ENCODE peak calls at places on chromosomes 3 and 15, in ten cellular contexts. One of them, this sample, is unnamed.

GRCh38 chr3:102069211-102069662 is 219.9 kb downstream of the NFKBIZ start:
- DNase-seq in activated CD4-positive, alpha-beta T cell treated with anti-CD3 and anti-CD28 coated beads for 24 hours: no peak
- DNase-seq in NCI-H1694 treated with DMSO at 0.1 percent for 48 hours: no peak
- DNase-seq in B cell: no peak
- DNase-seq in stimulated activated CD4-positive, alpha-beta T cell treated with anti-CD3 and anti-CD28 coated beads, Interleukin-1b, Interleukin-23, amount 100 ng/mL, for 48 hours: no peak
- DNase-seq in NCI-H1092 treated with DMSO at 0.1 percent for 48 hours: no peak
- DNase-seq in activated naive CD4-positive, alpha-beta T cell treated with Interleukin-2 at 50 U/mL for 16 hours: no peak
- DNase-seq in transverse colon: no peak
- DNase-seq in cardiac muscle cell: peak
- DNase-seq in HEK293T: no peak
- DNase-seq in this sample: no peak

GRCh38 chr3:136343873-136344281 is 93.7 kb downstream of the PCCB start:
- DNase-seq in B cell: no peak
- DNase-seq in cardiac muscle cell: peak
- DNase-seq in HEK293T: no peak
- DNase-seq in NCI-H1092 treated with DMSO at 0.1 percent for 48 hours: no peak
- DNase-seq in stimulated activated CD4-positive, alpha-beta T cell treated with anti-CD3 and anti-CD28 coated beads, Interleukin-1b, Interleukin-23, amount 100 ng/mL, for 48 hours: no peak
- DNase-seq in activated naive CD4-positive, alpha-beta T cell treated with Interleukin-2 at 50 U/mL for 16 hours: no peak
- DNase-seq in NCI-H1694 treated with DMSO at 0.1 percent for 48 hours: no peak
- DNase-seq in transverse colon: peak
- DNase-seq in activated CD4-positive, alpha-beta T cell treated with anti-CD3 and anti-CD28 coated beads for 24 hours: no peak
- DNase-seq in this sample: no peak

GRCh38 chr15:89693696-89694095 is 3.1 kb downstream of the WDR93 start:
- DNase-seq in NCI-H1694 treated with DMSO at 0.1 percent for 48 hours: no peak
- DNase-seq in B cell: no peak
- DNase-seq in activated naive CD4-positive, alpha-beta T cell treated with Interleukin-2 at 50 U/mL for 16 hours: no peak
- DNase-seq in transverse colon: no peak
- DNase-seq in stimulated activated CD4-positive, alpha-beta T cell treated with anti-CD3 and anti-CD28 coated beads, Interleukin-1b, Interleukin-23, amount 100 ng/mL, for 48 hours: no peak
- DNase-seq in activated CD4-positive, alpha-beta T cell treated with anti-CD3 and anti-CD28 coated beads for 24 hours: no peak
- DNase-seq in HEK293T: no peak
- DNase-seq in NCI-H1092 treated with DMSO at 0.1 percent for 48 hours: no peak
- DNase-seq in cardiac muscle cell: no peak
- DNase-seq in this sample: no peak

GRCh38 chr3:183249006-183249718 is 3.9 kb upstream of the B3GNT5 start:
- DNase-seq in NCI-H1694 treated with DMSO at 0.1 percent for 48 hours: no peak
- DNase-seq in transverse colon: no peak
- DNase-seq in stimulated activated CD4-positive, alpha-beta T cell treated with anti-CD3 and anti-CD28 coated beads, Interleukin-1b, Interleukin-23, amount 100 ng/mL, for 48 hours: no peak
- DNase-seq in NCI-H1092 treated with DMSO at 0.1 percent for 48 hours: no peak
- DNase-seq in HEK293T: no peak
- DNase-seq in cardiac muscle cell: no peak
- DNase-seq in activated naive CD4-positive, alpha-beta T cell treated with Interleukin-2 at 50 U/mL for 16 hours: no peak
- DNase-seq in B cell: no peak
- DNase-seq in activated CD4-positive, alpha-beta T cell treated with anti-CD3 and anti-CD28 coated beads for 24 hours: no peak
- DNase-seq in this sample: no peak

GRCh38 chr3:170840291-170840859 is 29.6 kb downstream of the RPL22L1 start:
- DNase-seq in NCI-H1092 treated with DMSO at 0.1 percent for 48 hours: no peak
- DNase-seq in B cell: no peak
- DNase-seq in HEK293T: no peak
- DNase-seq in activated naive CD4-positive, alpha-beta T cell treated with Interleukin-2 at 50 U/mL for 16 hours: no peak
- DNase-seq in transverse colon: no peak
- DNase-seq in NCI-H1694 treated with DMSO at 0.1 percent for 48 hours: no peak
- DNase-seq in cardiac muscle cell: no peak
- DNase-seq in activated CD4-positive, alpha-beta T cell treated with anti-CD3 and anti-CD28 coated beads for 24 hours: no peak
- DNase-seq in stimulated activated CD4-positive, alpha-beta T cell treated with anti-CD3 and anti-CD28 coated beads, Interleukin-1b, Interleukin-23, amount 100 ng/mL, for 48 hours: no peak
- DNase-seq in this sample: no peak

GRCh38 chr15:51727141-51727897 is 10.1 kb downstream of the LYSMD2 start:
- DNase-seq in cardiac muscle cell: peak
- DNase-seq in activated CD4-positive, alpha-beta T cell treated with anti-CD3 and anti-CD28 coated beads for 24 hours: no peak
- DNase-seq in stimulated activated CD4-positive, alpha-beta T cell treated with anti-CD3 and anti-CD28 coated beads, Interleukin-1b, Interleukin-23, amount 100 ng/mL, for 48 hours: peak
- DNase-seq in B cell: no peak
- DNase-seq in NCI-H1694 treated with DMSO at 0.1 percent for 48 hours: no peak
- DNase-seq in activated naive CD4-positive, alpha-beta T cell treated with Interleukin-2 at 50 U/mL for 16 hours: no peak
- DNase-seq in transverse colon: no peak
- DNase-seq in HEK293T: no peak
- DNase-seq in NCI-H1092 treated with DMSO at 0.1 percent for 48 hours: no peak
- DNase-seq in this sample: no peak

GRCh38 chr3:28114893-28115292 is 126.5 kb upstream of the CMC1 start:
- DNase-seq in activated naive CD4-positive, alpha-beta T cell treated with Interleukin-2 at 50 U/mL for 16 hours: no peak
- DNase-seq in activated CD4-positive, alpha-beta T cell treated with anti-CD3 and anti-CD28 coated beads for 24 hours: no peak
- DNase-seq in stimulated activated CD4-positive, alpha-beta T cell treated with anti-CD3 and anti-CD28 coated beads, Interleukin-1b, Interleukin-23, amount 100 ng/mL, for 48 hours: no peak
- DNase-seq in B cell: no peak
- DNase-seq in transverse colon: no peak
- DNase-seq in NCI-H1694 treated with DMSO at 0.1 percent for 48 hours: no peak
- DNase-seq in cardiac muscle cell: no peak
- DNase-seq in HEK293T: no peak
- DNase-seq in NCI-H1092 treated with DMSO at 0.1 percent for 48 hours: no peak
- DNase-seq in this sample: no peak

GRCh38 chr3:186979837-186980236 is 49.5 kb downstream of the ST6GAL1 start:
- DNase-seq in cardiac muscle cell: no peak
- DNase-seq in B cell: no peak
- DNase-seq in NCI-H1694 treated with DMSO at 0.1 percent for 48 hours: no peak
- DNase-seq in activated naive CD4-positive, alpha-beta T cell treated with Interleukin-2 at 50 U/mL for 16 hours: no peak
- DNase-seq in transverse colon: no peak
- DNase-seq in activated CD4-positive, alpha-beta T cell treated with anti-CD3 and anti-CD28 coated beads for 24 hours: no peak
- DNase-seq in stimulated activated CD4-positive, alpha-beta T cell treated with anti-CD3 and anti-CD28 coated beads, Interleukin-1b, Interleukin-23, amount 100 ng/mL, for 48 hours: no peak
- DNase-seq in NCI-H1092 treated with DMSO at 0.1 percent for 48 hours: no peak
- DNase-seq in HEK293T: no peak
- DNase-seq in this sample: no peak

GRCh38 chr3:197742795-197743194 is 6.1 kb upstream of the RUBCN start:
- DNase-seq in NCI-H1092 treated with DMSO at 0.1 percent for 48 hours: no peak
- DNase-seq in NCI-H1694 treated with DMSO at 0.1 percent for 48 hours: no peak
- DNase-seq in activated naive CD4-positive, alpha-beta T cell treated with Interleukin-2 at 50 U/mL for 16 hours: no peak
- DNase-seq in HEK293T: no peak
- DNase-seq in B cell: no peak
- DNase-seq in cardiac muscle cell: no peak
- DNase-seq in stimulated activated CD4-positive, alpha-beta T cell treated with anti-CD3 and anti-CD28 coated beads, Interleukin-1b, Interleukin-23, amount 100 ng/mL, for 48 hours: no peak
- DNase-seq in activated CD4-positive, alpha-beta T cell treated with anti-CD3 and anti-CD28 coated beads for 24 hours: no peak
- DNase-seq in transverse colon: no peak
- DNase-seq in this sample: no peak

GRCh38 chr15:27798807-27799206 is 300.3 kb downstream of the OCA2 start:
- DNase-seq in cardiac muscle cell: no peak
- DNase-seq in B cell: no peak
- DNase-seq in NCI-H1092 treated with DMSO at 0.1 percent for 48 hours: no peak
- DNase-seq in NCI-H1694 treated with DMSO at 0.1 percent for 48 hours: no peak
- DNase-seq in HEK293T: no peak
- DNase-seq in stimulated activated CD4-positive, alpha-beta T cell treated with anti-CD3 and anti-CD28 coated beads, Interleukin-1b, Interleukin-23, amount 100 ng/mL, for 48 hours: no peak
- DNase-seq in activated CD4-positive, alpha-beta T cell treated with anti-CD3 and anti-CD28 coated beads for 24 hours: no peak
- DNase-seq in activated naive CD4-positive, alpha-beta T cell treated with Interleukin-2 at 50 U/mL for 16 hours: no peak
- DNase-seq in transverse colon: no peak
- DNase-seq in this sample: no peak

GRCh38 chr15:40006003-40006402 is 33.0 kb downstream of the SRP14 start:
- DNase-seq in B cell: no peak
- DNase-seq in NCI-H1092 treated with DMSO at 0.1 percent for 48 hours: no peak
- DNase-seq in activated naive CD4-positive, alpha-beta T cell treated with Interleukin-2 at 50 U/mL for 16 hours: no peak
- DNase-seq in cardiac muscle cell: no peak
- DNase-seq in HEK293T: no peak
- DNase-seq in activated CD4-positive, alpha-beta T cell treated with anti-CD3 and anti-CD28 coated beads for 24 hours: no peak
- DNase-seq in transverse colon: no peak
- DNase-seq in NCI-H1694 treated with DMSO at 0.1 percent for 48 hours: no peak
- DNase-seq in stimulated activated CD4-positive, alpha-beta T cell treated with anti-CD3 and anti-CD28 coated beads, Interleukin-1b, Interleukin-23, amount 100 ng/mL, for 48 hours: no peak
- DNase-seq in this sample: no peak

GRCh38 chr3:154666542-154666941 is 236.6 kb upstream of the GPR149 start:
- DNase-seq in HEK293T: no peak
- DNase-seq in stimulated activated CD4-positive, alpha-beta T cell treated with anti-CD3 and anti-CD28 coated beads, Interleukin-1b, Interleukin-23, amount 100 ng/mL, for 48 hours: no peak
- DNase-seq in NCI-H1092 treated with DMSO at 0.1 percent for 48 hours: no peak
- DNase-seq in NCI-H1694 treated with DMSO at 0.1 percent for 48 hours: no peak
- DNase-seq in transverse colon: no peak
- DNase-seq in activated naive CD4-positive, alpha-beta T cell treated with Interleukin-2 at 50 U/mL for 16 hours: no peak
- DNase-seq in cardiac muscle cell: no peak
- DNase-seq in activated CD4-positive, alpha-beta T cell treated with anti-CD3 and anti-CD28 coated beads for 24 hours: no peak
- DNase-seq in B cell: no peak
- DNase-seq in this sample: no peak

GRCh38 chr3:138944842-138945645 is 1.9 kb downstream of the FOXL2 start:
- DNase-seq in activated CD4-positive, alpha-beta T cell treated with anti-CD3 and anti-CD28 coated beads for 24 hours: no peak
- DNase-seq in NCI-H1694 treated with DMSO at 0.1 percent for 48 hours: no peak
- DNase-seq in NCI-H1092 treated with DMSO at 0.1 percent for 48 hours: no peak
- DNase-seq in HEK293T: peak
- DNase-seq in cardiac muscle cell: no peak
- DNase-seq in activated naive CD4-positive, alpha-beta T cell treated with Interleukin-2 at 50 U/mL for 16 hours: peak
- DNase-seq in B cell: peak
- DNase-seq in stimulated activated CD4-positive, alpha-beta T cell treated with anti-CD3 and anti-CD28 coated beads, Interleukin-1b, Interleukin-23, amount 100 ng/mL, for 48 hours: no peak
- DNase-seq in transverse colon: peak
- DNase-seq in this sample: no peak

GRCh38 chr3:66507631-66508260 is 6.9 kb upstream of the LRIG1 start:
- DNase-seq in HEK293T: no peak
- DNase-seq in cardiac muscle cell: no peak
- DNase-seq in NCI-H1092 treated with DMSO at 0.1 percent for 48 hours: no peak
- DNase-seq in activated CD4-positive, alpha-beta T cell treated with anti-CD3 and anti-CD28 coated beads for 24 hours: no peak
- DNase-seq in activated naive CD4-positive, alpha-beta T cell treated with Interleukin-2 at 50 U/mL for 16 hours: no peak
- DNase-seq in NCI-H1694 treated with DMSO at 0.1 percent for 48 hours: no peak
- DNase-seq in stimulated activated CD4-positive, alpha-beta T cell treated with anti-CD3 and anti-CD28 coated beads, Interleukin-1b, Interleukin-23, amount 100 ng/mL, for 48 hours: no peak
- DNase-seq in transverse colon: peak
- DNase-seq in B cell: no peak
- DNase-seq in this sample: peak

GRCh38 chr15:56839099-56839498 is 79.3 kb upstream of the TCF12 start:
- DNase-seq in transverse colon: no peak
- DNase-seq in B cell: no peak
- DNase-seq in NCI-H1694 treated with DMSO at 0.1 percent for 48 hours: no peak
- DNase-seq in stimulated activated CD4-positive, alpha-beta T cell treated with anti-CD3 and anti-CD28 coated beads, Interleukin-1b, Interleukin-23, amount 100 ng/mL, for 48 hours: no peak
- DNase-seq in cardiac muscle cell: no peak
- DNase-seq in HEK293T: no peak
- DNase-seq in activated naive CD4-positive, alpha-beta T cell treated with Interleukin-2 at 50 U/mL for 16 hours: no peak
- DNase-seq in activated CD4-positive, alpha-beta T cell treated with anti-CD3 and anti-CD28 coated beads for 24 hours: no peak
- DNase-seq in NCI-H1092 treated with DMSO at 0.1 percent for 48 hours: no peak
- DNase-seq in this sample: no peak

GRCh38 chr3:173371848-173372487 is 25.6 kb upstream of the NLGN1 start:
- DNase-seq in activated CD4-positive, alpha-beta T cell treated with anti-CD3 and anti-CD28 coated beads for 24 hours: no peak
- DNase-seq in B cell: no peak
- DNase-seq in HEK293T: peak
- DNase-seq in transverse colon: no peak
- DNase-seq in NCI-H1694 treated with DMSO at 0.1 percent for 48 hours: peak
- DNase-seq in cardiac muscle cell: peak
- DNase-seq in NCI-H1092 treated with DMSO at 0.1 percent for 48 hours: peak
- DNase-seq in activated naive CD4-positive, alpha-beta T cell treated with Interleukin-2 at 50 U/mL for 16 hours: no peak
- DNase-seq in stimulated activated CD4-positive, alpha-beta T cell treated with anti-CD3 and anti-CD28 coated beads, Interleukin-1b, Interleukin-23, amount 100 ng/mL, for 48 hours: no peak
- DNase-seq in this sample: peak

GRCh38 chr15:89740137-89740536 is 10.9 kb downstream of the MESP1 start:
- DNase-seq in activated naive CD4-positive, alpha-beta T cell treated with Interleukin-2 at 50 U/mL for 16 hours: peak
- DNase-seq in activated CD4-positive, alpha-beta T cell treated with anti-CD3 and anti-CD28 coated beads for 24 hours: no peak
- DNase-seq in NCI-H1092 treated with DMSO at 0.1 percent for 48 hours: peak
- DNase-seq in cardiac muscle cell: peak
- DNase-seq in HEK293T: peak
- DNase-seq in transverse colon: peak
- DNase-seq in B cell: peak
- DNase-seq in stimulated activated CD4-positive, alpha-beta T cell treated with anti-CD3 and anti-CD28 coated beads, Interleukin-1b, Interleukin-23, amount 100 ng/mL, for 48 hours: peak
- DNase-seq in NCI-H1694 treated with DMSO at 0.1 percent for 48 hours: peak
- DNase-seq in this sample: peak

GRCh38 chr3:149970716-149971402 is at the start of gene PFN2:
- DNase-seq in activated naive CD4-positive, alpha-beta T cell treated with Interleukin-2 at 50 U/mL for 16 hours: peak
- DNase-seq in HEK293T: peak
- DNase-seq in NCI-H1092 treated with DMSO at 0.1 percent for 48 hours: peak
- DNase-seq in cardiac muscle cell: peak
- DNase-seq in transverse colon: peak
- DNase-seq in NCI-H1694 treated with DMSO at 0.1 percent for 48 hours: peak
- DNase-seq in activated CD4-positive, alpha-beta T cell treated with anti-CD3 and anti-CD28 coated beads for 24 hours: peak
- DNase-seq in B cell: peak
- DNase-seq in stimulated activated CD4-positive, alpha-beta T cell treated with anti-CD3 and anti-CD28 coated beads, Interleukin-1b, Interleukin-23, amount 100 ng/mL, for 48 hours: peak
- DNase-seq in this sample: peak

GRCh38 chr3:188421836-188422540 is 268.0 kb downstream of the LPP start:
- DNase-seq in transverse colon: no peak
- DNase-seq in stimulated activated CD4-positive, alpha-beta T cell treated with anti-CD3 and anti-CD28 coated beads, Interleukin-1b, Interleukin-23, amount 100 ng/mL, for 48 hours: no peak
- DNase-seq in activated CD4-positive, alpha-beta T cell treated with anti-CD3 and anti-CD28 coated beads for 24 hours: no peak
- DNase-seq in activated naive CD4-positive, alpha-beta T cell treated with Interleukin-2 at 50 U/mL for 16 hours: no peak
- DNase-seq in NCI-H1694 treated with DMSO at 0.1 percent for 48 hours: no peak
- DNase-seq in NCI-H1092 treated with DMSO at 0.1 percent for 48 hours: no peak
- DNase-seq in cardiac muscle cell: no peak
- DNase-seq in HEK293T: no peak
- DNase-seq in B cell: peak
- DNase-seq in this sample: no peak

GRCh38 chr3:43624619-43625305 is 3.0 kb upstream of the ANO10 start:
- DNase-seq in cardiac muscle cell: no peak
- DNase-seq in B cell: no peak
- DNase-seq in activated CD4-positive, alpha-beta T cell treated with anti-CD3 and anti-CD28 coated beads for 24 hours: no peak
- DNase-seq in NCI-H1694 treated with DMSO at 0.1 percent for 48 hours: no peak
- DNase-seq in HEK293T: no peak
- DNase-seq in stimulated activated CD4-positive, alpha-beta T cell treated with anti-CD3 and anti-CD28 coated beads, Interleukin-1b, Interleukin-23, amount 100 ng/mL, for 48 hours: no peak
- DNase-seq in NCI-H1092 treated with DMSO at 0.1 percent for 48 hours: no peak
- DNase-seq in activated naive CD4-positive, alpha-beta T cell treated with Interleukin-2 at 50 U/mL for 16 hours: no peak
- DNase-seq in transverse colon: no peak
- DNase-seq in this sample: no peak

GRCh38 chr15:88115529-88116152 is 140.9 kb downstream of the NTRK3 start:
- DNase-seq in HEK293T: no peak
- DNase-seq in stimulated activated CD4-positive, alpha-beta T cell treated with anti-CD3 and anti-CD28 coated beads, Interleukin-1b, Interleukin-23, amount 100 ng/mL, for 48 hours: no peak
- DNase-seq in activated CD4-positive, alpha-beta T cell treated with anti-CD3 and anti-CD28 coated beads for 24 hours: no peak
- DNase-seq in B cell: no peak
- DNase-seq in cardiac muscle cell: no peak
- DNase-seq in NCI-H1694 treated with DMSO at 0.1 percent for 48 hours: no peak
- DNase-seq in NCI-H1092 treated with DMSO at 0.1 percent for 48 hours: no peak
- DNase-seq in transverse colon: peak
- DNase-seq in activated naive CD4-positive, alpha-beta T cell treated with Interleukin-2 at 50 U/mL for 16 hours: no peak
- DNase-seq in this sample: no peak

GRCh38 chr15:84645997-84646396 is 8.1 kb downstream of the WDR73 start:
- DNase-seq in NCI-H1694 treated with DMSO at 0.1 percent for 48 hours: no peak
- DNase-seq in activated CD4-positive, alpha-beta T cell treated with anti-CD3 and anti-CD28 coated beads for 24 hours: no peak
- DNase-seq in activated naive CD4-positive, alpha-beta T cell treated with Interleukin-2 at 50 U/mL for 16 hours: no peak
- DNase-seq in stimulated activated CD4-positive, alpha-beta T cell treated with anti-CD3 and anti-CD28 coated beads, Interleukin-1b, Interleukin-23, amount 100 ng/mL, for 48 hours: no peak
- DNase-seq in NCI-H1092 treated with DMSO at 0.1 percent for 48 hours: no peak
- DNase-seq in HEK293T: no peak
- DNase-seq in cardiac muscle cell: no peak
- DNase-seq in transverse colon: no peak
- DNase-seq in B cell: no peak
- DNase-seq in this sample: no peak

GRCh38 chr15:59456114-59456513 is 18.1 kb downstream of the FAM81A start:
- DNase-seq in stimulated activated CD4-positive, alpha-beta T cell treated with anti-CD3 and anti-CD28 coated beads, Interleukin-1b, Interleukin-23, amount 100 ng/mL, for 48 hours: no peak
- DNase-seq in NCI-H1092 treated with DMSO at 0.1 percent for 48 hours: no peak
- DNase-seq in cardiac muscle cell: no peak
- DNase-seq in HEK293T: no peak
- DNase-seq in NCI-H1694 treated with DMSO at 0.1 percent for 48 hours: no peak
- DNase-seq in activated naive CD4-positive, alpha-beta T cell treated with Interleukin-2 at 50 U/mL for 16 hours: no peak
- DNase-seq in B cell: no peak
- DNase-seq in transverse colon: peak
- DNase-seq in activated CD4-positive, alpha-beta T cell treated with anti-CD3 and anti-CD28 coated beads for 24 hours: no peak
- DNase-seq in this sample: peak

GRCh38 chr3:45988804-45989203 is 6.8 kb downstream of the FYCO1 start:
- DNase-seq in HEK293T: no peak
- DNase-seq in activated CD4-positive, alpha-beta T cell treated with anti-CD3 and anti-CD28 coated beads for 24 hours: no peak
- DNase-seq in NCI-H1092 treated with DMSO at 0.1 percent for 48 hours: no peak
- DNase-seq in B cell: no peak
- DNase-seq in stimulated activated CD4-positive, alpha-beta T cell treated with anti-CD3 and anti-CD28 coated beads, Interleukin-1b, Interleukin-23, amount 100 ng/mL, for 48 hours: no peak
- DNase-seq in cardiac muscle cell: peak
- DNase-seq in transverse colon: no peak
- DNase-seq in NCI-H1694 treated with DMSO at 0.1 percent for 48 hours: no peak
- DNase-seq in activated naive CD4-positive, alpha-beta T cell treated with Interleukin-2 at 50 U/mL for 16 hours: no peak
- DNase-seq in this sample: no peak

GRCh38 chr15:23855260-23855659 is 168.2 kb upstream of the NDN start:
- DNase-seq in HEK293T: no peak
- DNase-seq in activated CD4-positive, alpha-beta T cell treated with anti-CD3 and anti-CD28 coated beads for 24 hours: no peak
- DNase-seq in NCI-H1694 treated with DMSO at 0.1 percent for 48 hours: no peak
- DNase-seq in B cell: no peak
- DNase-seq in activated naive CD4-positive, alpha-beta T cell treated with Interleukin-2 at 50 U/mL for 16 hours: no peak
- DNase-seq in NCI-H1092 treated with DMSO at 0.1 percent for 48 hours: no peak
- DNase-seq in stimulated activated CD4-positive, alpha-beta T cell treated with anti-CD3 and anti-CD28 coated beads, Interleukin-1b, Interleukin-23, amount 100 ng/mL, for 48 hours: no peak
- DNase-seq in cardiac muscle cell: no peak
- DNase-seq in transverse colon: no peak
- DNase-seq in this sample: no peak

GRCh38 chr15:68316061-68316804 is 38.7 kb downstream of the FEM1B start:
- DNase-seq in transverse colon: no peak
- DNase-seq in stimulated activated CD4-positive, alpha-beta T cell treated with anti-CD3 and anti-CD28 coated beads, Interleukin-1b, Interleukin-23, amount 100 ng/mL, for 48 hours: no peak
- DNase-seq in NCI-H1694 treated with DMSO at 0.1 percent for 48 hours: no peak
- DNase-seq in activated CD4-positive, alpha-beta T cell treated with anti-CD3 and anti-CD28 coated beads for 24 hours: no peak
- DNase-seq in NCI-H1092 treated with DMSO at 0.1 percent for 48 hours: no peak
- DNase-seq in activated naive CD4-positive, alpha-beta T cell treated with Interleukin-2 at 50 U/mL for 16 hours: no peak
- DNase-seq in B cell: no peak
- DNase-seq in HEK293T: peak
- DNase-seq in cardiac muscle cell: peak
- DNase-seq in this sample: no peak

This sample was measured in NCI-H1417.